ENCODE peak calls at places on chromosomes 12 and 14, in four cellular contexts. D is K562, A is SK-N-SH, X is HepG2. R is an unnamed sample.

GRCh38 chr12:4939418-4940023 is 29.8 kb downstream of the KCNA1 start:
- DNase-seq in X (no peak), D (no peak), A (no peak), R (no peak)

GRCh38 chr14:30751646-30752416 is 122.5 kb upstream of the COCH start:
- DNase-seq in D (no peak), A (peak; percentile 23), X (no peak), R (no peak)

GRCh38 chr14:62662811-62663477 is 382.3 kb downstream of the KCNH5 start:
- DNase-seq in X (peak; percentile 2), A (no peak), D (no peak), R (no peak)

GRCh38 chr14:65958664-65959562 is 527.3 kb upstream of the CCDC196 start:
- DNase-seq in D (peak; percentile 30), A (peak; percentile 49), X (peak; percentile 16), R (peak; percentile 15)

GRCh38 chr12:88529531-88530488 is 50.5 kb downstream of the KITLG start:
- DNase-seq in X (no peak), A (no peak), D (no peak), R (no peak)

GRCh38 chr14:70027785-70028428 is 148.7 kb downstream of the SMOC1 start:
- DNase-seq in D (peak; percentile 60), X (peak; percentile 43), A (peak; percentile 88), R (peak; percentile 10)

GRCh38 chr12:109900752-109901580 is 892 bp downstream of the TCHP start:
- DNase-seq in X (no peak), D (peak; percentile 39), A (peak; percentile 75), R (no peak)

GRCh38 chr12:108854055-108854452 is 3.3 kb downstream of the SSH1 start:
- DNase-seq in X (peak; percentile 6), D (peak; percentile 28), A (no peak), R (no peak)

GRCh38 chr12:48105321-48105866 is 485 bp downstream of the SENP1 start:
- DNase-seq in A (no peak), X (no peak), D (no peak), R (no peak)

GRCh38 chr14:105445901-105446845 is 26.5 kb downstream of the MTA1 start:
- DNase-seq in D (no peak), A (no peak), X (no peak), R (no peak)

GRCh38 chr14:81464253-81465001 is 64.3 kb upstream of the STON2 start:
- DNase-seq in A (peak; percentile 66), D (peak; percentile 74), X (peak; percentile 53), R (peak; percentile 40)

GRCh38 chr14:98022541-98023520 is 1225.6 kb downstream of the VRK1 start:
- DNase-seq in D (no peak), X (no peak), A (no peak), R (no peak)

GRCh38 chr14:67962215-67962644 is 142.7 kb downstream of the RAD51B start:
- DNase-seq in X (no peak), A (no peak), D (no peak), R (no peak)

GRCh38 chr14:53355581-53356112 is 202.5 kb upstream of the DDHD1 start:
- DNase-seq in X (no peak), A (no peak), D (no peak), R (peak; percentile 39)

GRCh38 chr12:104704224-104704623 is 247.5 kb downstream of the CHST11 start:
- DNase-seq in X (no peak), A (no peak), D (no peak), R (no peak)
- TF ChIP-seq ELF1 in X (no peak), A (no peak), D (no peak), R (no peak)

GRCh38 chr12:52050771-52051541 is at the start of gene NR4A1:
- DNase-seq in A (peak; percentile 98), D (peak; percentile 93), X (peak; percentile 85), R (peak; percentile 87)

GRCh38 chr12:52050116-52050770 is 999 bp upstream of the NR4A1 start:
- DNase-seq in D (no peak), A (no peak), X (no peak), R (no peak)

GRCh38 chr12:52053570-52054209 is 2.4 kb downstream of the NR4A1 start:
- DNase-seq in X (no peak), A (no peak), D (no peak), R (no peak)

GRCh38 chr12:52054231-52054837 is 3.1 kb downstream of the NR4A1 start:
- DNase-seq in D (no peak), X (no peak), A (no peak), R (no peak)

GRCh38 chr12:52052471-52053186 is 1.4 kb downstream of the NR4A1 start:
- DNase-seq in D (peak; percentile 61), A (no peak), X (no peak), R (no peak)
- TF ChIP-seq ELF1 in D (no peak), A (no peak), X (no peak), R (no peak)

GRCh38 chr12:77630341-77630740 is 200.4 kb upstream of the NAV3 start:
- DNase-seq in A (no peak), X (no peak), D (no peak), R (no peak)
- TF ChIP-seq ELF1 in A (no peak), X (no peak), D (no peak), R (no peak)

DNA sequence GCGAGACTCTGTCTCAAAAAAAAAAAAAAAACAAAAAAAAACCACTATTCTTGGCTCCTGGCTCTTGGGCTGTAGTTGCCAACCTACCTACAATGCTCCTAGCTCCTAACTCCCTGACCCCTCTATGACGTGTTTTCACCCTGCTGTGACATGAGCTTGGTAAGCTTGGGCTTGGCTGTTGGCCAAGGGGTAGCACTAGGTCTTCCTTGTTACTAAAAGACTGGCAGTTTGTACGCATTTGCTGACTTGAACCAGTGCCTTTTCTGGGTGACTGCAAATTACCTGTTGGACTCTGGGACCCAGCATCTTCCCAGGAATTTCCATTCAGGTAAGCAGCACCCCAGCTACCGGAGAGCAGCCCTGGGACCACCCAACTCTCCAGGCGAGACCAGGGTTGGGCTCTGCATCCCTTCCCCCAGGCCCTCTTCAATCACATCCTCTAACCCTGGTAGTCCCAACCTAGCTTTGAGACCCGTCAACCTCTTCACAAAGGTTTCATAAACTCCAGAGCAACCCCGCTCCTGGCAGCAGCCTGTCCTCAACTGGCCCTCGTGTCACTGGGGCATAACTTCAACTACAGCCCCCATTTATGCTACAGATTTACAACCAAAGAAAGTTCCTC is 8.3 kb downstream of the CDK2AP1 start:
- DNase-seq in D (no peak), X (no peak), A (no peak), R (no peak)
- TF ChIP-seq ELF1 in D (no peak), X (no peak), A (no peak), R (no peak)

GRCh38 chr14:61547186-61548121 is 147.9 kb upstream of the HIF1A start:
- DNase-seq in D (no peak), X (no peak), A (no peak), R (no peak)
- TF ChIP-seq ELF1 in D (no peak), X (no peak), A (no peak), R (no peak)

GRCh38 chr12:1422604-1423315 is 171.6 kb downstream of the FBXL14 start:
- DNase-seq in D (no peak), A (no peak), X (no peak), R (no peak)
- TF ChIP-seq ELF1 in D (no peak), A (no peak), X (no peak), R (no peak)

GRCh38 chr12:64268409-64268808 is 46.3 kb upstream of the KICS2 start:
- DNase-seq in D (no peak), A (no peak), X (no peak), R (no peak)

GRCh38 chr12:64270411-64270810 is 48.3 kb upstream of the KICS2 start:
- DNase-seq in A (no peak), X (no peak), D (no peak), R (no peak)

GRCh38 chr12:64269161-64269560 is 47.1 kb upstream of the KICS2 start:
- DNase-seq in D (no peak), A (no peak), X (no peak), R (no peak)

GRCh38 chr12:64278421-64278820 is 56.3 kb upstream of the KICS2 start:
- DNase-seq in D (no peak), X (no peak), A (no peak), R (no peak)

DNA sequence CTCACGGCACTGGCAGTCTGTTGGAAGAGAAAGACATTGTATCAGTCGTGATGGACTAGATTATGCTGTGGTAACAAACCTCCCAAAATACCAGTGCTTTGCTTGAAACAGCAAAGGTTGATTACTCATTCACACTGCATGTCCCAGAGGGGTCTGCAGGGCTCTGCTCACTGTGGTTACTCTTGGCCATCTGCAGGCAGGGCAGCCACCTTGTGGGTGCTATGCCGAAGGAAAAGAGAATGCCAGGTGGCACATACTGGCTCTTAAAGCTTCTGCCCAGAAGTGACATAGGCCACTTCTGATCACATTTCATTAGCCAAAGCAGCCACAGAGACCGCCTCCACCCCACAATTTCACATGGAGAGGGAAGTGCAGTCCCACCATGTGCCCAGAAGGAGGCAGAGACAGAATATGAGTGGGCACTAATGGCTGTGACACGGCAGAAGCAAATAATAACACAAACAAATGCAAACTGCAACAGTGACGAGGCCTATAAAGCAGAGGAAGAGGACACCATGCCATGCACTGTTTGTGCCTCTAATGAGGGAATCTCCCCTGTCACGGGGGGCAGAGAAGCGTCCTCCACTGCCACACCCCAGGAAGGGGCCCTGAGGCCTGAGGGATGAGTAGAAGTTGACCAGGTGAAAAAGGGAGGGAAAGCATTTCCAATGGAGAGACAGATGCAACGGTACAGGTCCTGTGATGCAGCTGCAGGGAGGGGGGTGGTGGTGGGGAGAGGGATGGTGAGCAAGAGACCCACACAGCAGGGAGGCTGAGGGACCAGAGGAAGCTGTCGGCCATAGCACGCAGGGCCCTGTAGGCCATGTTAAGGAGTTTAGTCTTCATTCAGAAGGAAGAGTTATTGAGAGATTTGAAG is 51.7 kb upstream of the KICS2 start:
- DNase-seq in D (peak; percentile 50), X (peak; percentile 6), A (peak; percentile 30), R (peak; percentile 53)
- TF ChIP-seq ELF1 in D (no peak), X (no peak), A (no peak), R (no peak)

GRCh38 chr12:51960488-51960887 is 9.0 kb downstream of the ACVR1B start:
- DNase-seq in X (no peak), D (no peak), A (no peak), R (no peak)
- TF ChIP-seq ELF1 in X (no peak), D (no peak), A (no peak), R (no peak)

GRCh38 chr12:116157845-116158267 is 119.6 kb downstream of the MED13L start:
- DNase-seq in A (no peak), X (no peak), D (no peak), R (no peak)

GRCh38 chr12:116159593-116159992 is 117.9 kb downstream of the MED13L start:
- DNase-seq in D (no peak), A (no peak), X (no peak), R (no peak)

GRCh38 chr12:116160883-116161458 is 116.5 kb downstream of the MED13L start:
- DNase-seq in X (no peak), D (no peak), A (no peak), R (no peak)

GRCh38 chr12:116160196-116160595 is 117.3 kb downstream of the MED13L start:
- DNase-seq in D (peak; percentile 60), X (no peak), A (no peak), R (peak; percentile 83)

GRCh38 chr12:116159175-116159574 is 118.3 kb downstream of the MED13L start:
- DNase-seq in A (no peak), D (no peak), X (peak; percentile 45), R (no peak)
- TF ChIP-seq ELF1 in A (no peak), D (no peak), X (no peak), R (no peak)

GRCh38 chr14:78127233-78127632 is 42.9 kb upstream of the NRXN3 start:
- DNase-seq in X (no peak), D (no peak), A (no peak), R (no peak)
- TF ChIP-seq ELF1 in X (no peak), D (no peak), A (no peak), R (no peak)